ENCODE peak calls at places on chromosomes 5 and 9, in four cellular contexts. K, T, O and Q are unnamed samples.

GRCh38 chr9:105693435-105694275 is 686 bp upstream of the TMEM38B start:
- DNase-seq in K (no peak), O (no peak), T (peak; percentile 24), Q (no peak)

GRCh38 chr5:130476325-130476724 is 572.1 kb downstream of the CHSY3 start:
- DNase-seq in T (no peak), K (no peak), O (no peak), Q (no peak)

GRCh38 chr5:120942551-120942950 is 478.5 kb downstream of the PRR16 start:
- DNase-seq in T (no peak), K (no peak), O (no peak), Q (no peak)

GRCh38 chr5:15737882-15738677 is 238.1 kb downstream of the FBXL7 start:
- DNase-seq in T (no peak), O (peak; percentile 15), K (peak; percentile 17), Q (peak; percentile 82)

GRCh38 chr5:132463808-132464154 is 26.8 kb downstream of the IRF1 start:
- DNase-seq in T (no peak), O (no peak), K (no peak), Q (no peak)

GRCh38 chr5:145244788-145245187 is 590.4 kb downstream of the PRELID2 start:
- DNase-seq in K (no peak), T (no peak), O (no peak), Q (no peak)

GRCh38 chr5:110063640-110064592 is 374.2 kb downstream of the MAN2A1 start:
- DNase-seq in T (no peak), K (no peak), O (no peak), Q (no peak)

GRCh38 chr5:149445739-149446369 is 66.8 kb upstream of the IL17B start:
- DNase-seq in T (no peak), K (peak; percentile 17), O (no peak), Q (no peak)

GRCh38 chr5:122291000-122291592 is 20.9 kb upstream of the SNCAIP start:
- DNase-seq in T (no peak), K (no peak), O (no peak), Q (no peak)

GRCh38 chr9:128333368-128333969 is 6.9 kb upstream of the SLC27A4 start:
- DNase-seq in K (no peak), O (no peak), T (no peak), Q (no peak)

GRCh38 chr5:115343855-115344254 is 47.4 kb upstream of the CCDC112 start:
- DNase-seq in K (no peak), O (no peak), T (no peak), Q (no peak)

GRCh38 chr9:72650206-72650605 is 128.8 kb downstream of the TMC1 start:
- DNase-seq in O (no peak), K (no peak), T (no peak), Q (no peak)

GRCh38 chr5:154201108-154201769 is 10.7 kb downstream of the GALNT10 start:
- DNase-seq in O (no peak), K (no peak), T (no peak), Q (no peak)

GRCh38 chr9:96501981-96502833 is 52.2 kb downstream of the HABP4 start:
- DNase-seq in O (no peak), T (no peak), K (no peak), Q (no peak)

GRCh38 chr5:175288048-175288621 is 155.8 kb downstream of the DRD1 start:
- DNase-seq in O (no peak), T (no peak), K (peak; percentile 98), Q (peak; percentile 95)

GRCh38 chr9:110426052-110426709 is 88.5 kb upstream of the TXNDC8 start:
- DNase-seq in K (no peak), T (no peak), O (no peak), Q (no peak)